ENCODE peak calls at places on chromosomes 2 and 18, in seven cellular contexts. C, A, G, L, F, R and Q are unnamed samples.

GRCh38 chr2:150698016-150698661 is 210.7 kb upstream of the RND3 start:
- DNase-seq in C (no peak), A (no peak), G (no peak), L (no peak), F (no peak), R (no peak), Q (peak; percentile 84)

GRCh38 chr2:187011206-187011605 is 162.2 kb upstream of the ZSWIM2 start:
- DNase-seq in C (no peak), A (no peak), G (peak; percentile 51), L (no peak), F (no peak), R (no peak), Q (no peak)

GRCh38 chr2:139228276-139228675 is 448.1 kb upstream of the NXPH2 start:
- DNase-seq in C (no peak), A (no peak), G (no peak), L (no peak), F (no peak), R (no peak), Q (no peak)

GRCh38 chr18:79476918-79477685 is 81.4 kb downstream of the NFATC1 start:
- DNase-seq in C (peak; percentile 1), A (peak; percentile 44), G (peak; percentile 2), L (no peak), F (no peak), R (no peak), Q (no peak)

GRCh38 chr2:106176446-106177110 is 17.5 kb downstream of the UXS1 start:
- DNase-seq in C (no peak), A (no peak), G (no peak), L (no peak), F (no peak), R (no peak), Q (no peak)

GRCh38 chr2:170813611-170814550 is 2.8 kb upstream of the GAD1 start:
- DNase-seq in C (no peak), A (no peak), G (peak; percentile 57), L (no peak), F (no peak), R (peak; percentile 77), Q (peak; percentile 48)

GRCh38 chr2:220228310-220229006 is 601.0 kb downstream of the SLC4A3 start:
- DNase-seq in C (no peak), A (no peak), G (peak; percentile 91), L (no peak), F (no peak), R (no peak), Q (peak; percentile 92)

GRCh38 chr18:55585586-55586521 is 2.1 kb downstream of the TCF4 start:
- DNase-seq in C (no peak), A (no peak), G (no peak), L (peak; percentile 17), F (no peak), R (peak; percentile 17), Q (peak; percentile 51)

GRCh38 chr2:209556354-209556961 is 132.6 kb downstream of the MAP2 start:
- DNase-seq in C (no peak), A (no peak), G (peak; percentile 40), L (no peak), F (no peak), R (peak; percentile 59), Q (peak; percentile 39)

GRCh38 chr2:104856973-104857261 is 3.0 kb downstream of the POU3F3 start:
- DNase-seq in C (no peak), A (no peak), G (no peak), L (no peak), F (no peak), R (no peak), Q (no peak)

GRCh38 chr2:43513216-43513615 is 82.6 kb downstream of the THADA start:
- DNase-seq in C (no peak), A (no peak), G (no peak), L (no peak), F (no peak), R (no peak), Q (no peak)

GRCh38 chr2:229616433-229616832 is 97.9 kb downstream of the DNER start:
- DNase-seq in C (no peak), A (no peak), G (no peak), L (no peak), F (no peak), R (no peak), Q (no peak)

GRCh38 chr18:11323359-11323819 is 174.0 kb upstream of the PIEZO2 start:
- DNase-seq in C (no peak), A (no peak), G (peak; percentile 14), L (no peak), F (no peak), R (peak; percentile 11), Q (peak; percentile 55)

GRCh38 chr18:75045249-75045648 is 163.7 kb downstream of the PTGR3 start:
- DNase-seq in C (no peak), A (no peak), G (no peak), L (no peak), F (no peak), R (no peak), Q (no peak)

GRCh38 chr2:148957023-148957422 is 81.5 kb upstream of the LYPD6B start:
- DNase-seq in C (no peak), A (no peak), G (peak; percentile 30), L (no peak), F (no peak), R (no peak), Q (no peak)

GRCh38 chr18:9643549-9643948 is 29.2 kb upstream of the PPP4R1 start:
- DNase-seq in C (no peak), A (peak; percentile 63), G (peak; percentile 92), L (no peak), F (no peak), R (peak; percentile 91), Q (peak; percentile 96)

GRCh38 chr2:101999122-101999789 is 7.5 kb downstream of the IL1R2 start:
- DNase-seq in C (no peak), A (no peak), G (peak; percentile 73), L (no peak), F (peak; percentile 74), R (no peak), Q (peak; percentile 49)

GRCh38 chr2:111966241-111966640 is 67.8 kb downstream of the MERTK start:
- DNase-seq in C (no peak), A (no peak), G (no peak), L (no peak), F (no peak), R (no peak), Q (no peak)

GRCh38 chr2:44909831-44910230 is 31.7 kb upstream of the SIX3 start:
- DNase-seq in C (no peak), A (no peak), G (no peak), L (no peak), F (no peak), R (no peak), Q (no peak)

GRCh38 chr2:218033590-218034496 is 31.0 kb upstream of the TNS1 start:
- DNase-seq in C (no peak), A (no peak), G (no peak), L (no peak), F (peak; percentile 17), R (peak; percentile 45), Q (no peak)

GRCh38 chr2:62197017-62197586 is 1.2 kb downstream of the B3GNT2 start:
- DNase-seq in C (no peak), A (no peak), G (no peak), L (no peak), F (peak; percentile 45), R (no peak), Q (no peak)

GRCh38 chr18:42192251-42193248 is 237.5 kb downstream of the PIK3C3 start:
- DNase-seq in C (no peak), A (no peak), G (peak; percentile 91), L (no peak), F (no peak), R (no peak), Q (no peak)

GRCh38 chr2:71672640-71673401 is 219.5 kb downstream of the DYSF start:
- DNase-seq in C (no peak), A (no peak), G (no peak), L (no peak), F (no peak), R (no peak), Q (no peak)

DNA sequence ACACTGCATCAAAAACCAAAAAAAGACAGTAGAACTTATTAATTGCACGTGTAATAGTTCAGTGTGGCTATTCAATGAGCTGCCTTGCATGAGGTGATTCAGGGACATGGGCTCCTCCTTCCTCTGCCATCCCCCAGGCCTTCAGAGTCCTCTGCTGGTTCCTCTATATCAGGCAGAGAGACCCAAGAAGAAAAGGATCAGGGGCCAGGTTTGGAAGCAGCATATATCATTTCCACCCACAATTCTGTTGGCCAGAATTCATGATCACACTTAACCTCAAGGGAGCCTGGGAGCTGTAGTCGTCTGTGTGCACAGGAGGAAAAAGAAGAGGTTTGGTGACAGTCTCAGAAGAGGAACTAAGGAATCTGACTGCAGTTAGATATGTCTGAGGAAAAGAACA is 114.0 kb upstream of the GLS start:
- DNase-seq in C (no peak), A (no peak), G (no peak), L (no peak), F (no peak), R (no peak), Q (no peak)
- TF ChIP-seq CTCF in C (no peak), A (no peak), G (peak; percentile 4), L (no peak), F (no peak), R (no peak), Q (no peak)

DNA sequence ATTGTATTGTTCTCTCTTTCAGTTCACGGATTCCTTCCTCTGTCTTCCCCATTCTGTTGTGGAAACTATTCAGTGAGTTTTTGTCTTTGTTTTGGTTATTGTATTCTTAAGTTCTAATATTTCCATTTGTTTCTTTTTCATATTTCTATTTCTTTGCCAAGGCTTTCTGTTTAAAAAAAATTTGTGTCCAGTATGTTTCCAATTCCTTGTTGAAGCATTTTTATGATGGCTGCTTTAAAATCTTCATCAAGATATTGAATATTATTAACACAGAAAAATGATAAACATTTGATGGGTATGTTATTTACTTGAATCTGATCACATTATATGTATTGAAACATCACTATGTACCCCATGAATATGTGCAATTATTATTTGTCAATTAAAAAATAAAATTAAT is 42.4 kb downstream of the ASB1 start:
- DNase-seq in C (no peak), A (no peak), G (no peak), L (no peak), F (no peak), R (no peak), Q (no peak)
- TF ChIP-seq CTCF in C (no peak), A (no peak), G (no peak), L (no peak), F (no peak), R (no peak), Q (no peak)

GRCh38 chr2:37720533-37721218 is 49.2 kb upstream of the CDC42EP3 start:
- DNase-seq in C (no peak), A (no peak), G (no peak), L (no peak), F (no peak), R (no peak), Q (no peak)
- TF ChIP-seq CTCF in C (no peak), A (no peak), G (no peak), L (no peak), F (no peak), R (no peak), Q (no peak)

GRCh38 chr18:48605408-48605845 is 66.6 kb downstream of the CTIF start:
- DNase-seq in C (no peak), A (no peak), G (no peak), L (no peak), F (no peak), R (peak; percentile 43), Q (peak; percentile 51)
- TF ChIP-seq CTCF in C (no peak), A (no peak), G (peak; percentile 21), L (no peak), F (no peak), R (peak; percentile 45), Q (peak; percentile 60)